ENCODE peak calls at places on chromosomes 3 and 15, in nine cellular contexts. X, V, F, O, H, W, J, D and Z are unnamed samples.

GRCh38 chr3:17810759-17811158 is 68.3 kb upstream of the TBC1D5 start:
- DNase-seq in X (no peak), V (no peak), F (no peak), O (no peak), H (no peak), W (peak), J (no peak), D (peak), Z (no peak)

GRCh38 chr3:4476507-4476906 is 9.4 kb upstream of the SUMF1 start:
- DNase-seq in X (no peak), V (no peak), F (no peak), O (no peak), H (no peak), W (no peak), J (no peak), D (no peak), Z (no peak)

GRCh38 chr15:47718474-47719440 is 1.5 kb downstream of the SEMA6D start:
- DNase-seq in X (peak), V (no peak), F (peak), O (peak), H (peak), W (peak), J (peak), D (peak), Z (peak)

GRCh38 chr3:3110299-3110630 is at the start of gene IL5RA:
- DNase-seq in X (no peak), V (no peak), F (no peak), O (no peak), H (no peak), W (peak), J (no peak), D (no peak), Z (no peak)

GRCh38 chr3:36543276-36543997 is 163.1 kb downstream of the STAC start:
- DNase-seq in X (no peak), V (no peak), F (no peak), O (no peak), H (no peak), W (no peak), J (no peak), D (no peak), Z (no peak)

GRCh38 chr3:76570436-76571057 is 469.4 kb upstream of the ROBO2 start:
- DNase-seq in X (no peak), V (no peak), F (no peak), O (no peak), H (no peak), W (peak), J (no peak), D (no peak), Z (peak)

GRCh38 chr3:180913582-180914404 is 1.3 kb downstream of the FXR1 start:
- DNase-seq in X (no peak), V (no peak), F (no peak), O (no peak), H (no peak), W (peak), J (no peak), D (peak), Z (no peak)

GRCh38 chr3:11803977-11804903 is 42.4 kb downstream of the TAMM41 start:
- DNase-seq in X (no peak), V (peak), F (peak), O (peak), H (peak), W (peak), J (peak), D (peak), Z (peak)

GRCh38 chr15:59371458-59372351 is 966 bp downstream of the MYO1E start:
- DNase-seq in X (peak), V (peak), F (no peak), O (peak), H (peak), W (peak), J (no peak), D (peak), Z (peak)

GRCh38 chr3:43748179-43748578 is 57.4 kb downstream of the ABHD5 start:
- DNase-seq in X (no peak), V (no peak), F (peak), O (no peak), H (no peak), W (no peak), J (no peak), D (no peak), Z (peak)

GRCh38 chr15:83844742-83845141 is 190.8 kb downstream of the ADAMTSL3 start:
- DNase-seq in X (no peak), V (no peak), F (no peak), O (peak), H (no peak), W (no peak), J (no peak), D (peak), Z (peak)

GRCh38 chr3:133854971-133855370 is 40.7 kb downstream of the RAB6B start:
- DNase-seq in X (peak), V (no peak), F (no peak), O (no peak), H (no peak), W (peak), J (no peak), D (no peak), Z (no peak)

DNA sequence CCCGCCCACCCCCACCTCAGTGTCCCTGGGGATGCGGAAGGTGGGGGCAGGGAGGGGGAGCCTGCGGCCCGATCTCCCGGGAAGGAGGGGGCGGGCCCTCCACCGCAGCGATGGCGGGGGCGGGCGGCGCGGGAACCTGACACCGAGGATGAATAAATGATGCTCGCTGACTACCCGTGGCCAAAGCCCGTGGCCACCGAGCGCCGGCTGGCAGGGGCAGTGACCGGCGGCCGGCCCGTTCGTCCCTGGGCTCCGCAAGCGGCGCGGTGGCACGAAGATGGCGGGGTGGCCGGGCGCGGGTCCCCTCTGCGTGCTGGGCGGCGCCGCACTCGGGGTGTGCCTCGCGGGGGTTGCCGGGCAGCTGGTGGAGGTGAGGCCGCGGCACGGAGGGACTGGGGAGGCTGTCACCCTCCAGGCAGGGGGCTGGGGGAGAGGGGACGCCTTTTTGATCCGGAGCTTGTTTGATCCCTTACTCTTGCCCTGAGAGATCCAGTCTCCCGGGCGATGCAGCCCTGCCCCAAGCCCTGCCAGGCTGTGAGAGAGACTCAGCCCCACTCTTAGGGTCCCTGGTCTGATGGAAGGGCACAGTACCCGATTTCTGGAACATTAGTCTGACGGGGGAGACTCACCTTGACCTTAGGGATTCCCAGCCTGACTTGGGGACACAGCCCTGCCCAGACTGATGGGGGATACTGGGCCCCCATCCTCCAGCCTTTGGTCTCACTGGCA is at the start of gene TMIE:
- DNase-seq in X (no peak), V (no peak), F (no peak), O (no peak), H (peak), W (peak), J (no peak), D (no peak), Z (no peak)
- H3K27ac ChIP-seq in X (no peak), V (peak), F (no peak), O (no peak), H (peak), W (no peak), J (no peak), D (no peak), Z (no peak)

GRCh38 chr3:129604942-129605592 is 1.4 kb downstream of the PLXND1 start:
- DNase-seq in X (peak), V (no peak), F (no peak), O (no peak), H (no peak), W (peak), J (no peak), D (no peak), Z (no peak)
- TF ChIP-seq CTCF in X (no peak), V (no peak), F (peak), O (no peak), H (no peak), W (no peak), J (no peak), D (no peak), Z (no peak)

GRCh38 chr3:157436583-157437300 is at the start of gene PTX3:
- DNase-seq in X (peak), V (no peak), F (peak), O (peak), H (no peak), W (peak), J (peak), D (peak), Z (peak)
- H3K27ac ChIP-seq in X (no peak), V (peak), F (peak), O (peak), H (no peak), W (no peak), J (no peak), D (no peak), Z (peak)

GRCh38 chr3:14125193-14126016 is 553 bp downstream of the TMEM43 start:
- DNase-seq in X (peak), V (peak), F (peak), O (peak), H (no peak), W (peak), J (peak), D (peak), Z (peak)
- TF ChIP-seq CTCF in X (peak), V (no peak), F (peak), O (no peak), H (no peak), W (no peak), J (peak), D (peak), Z (no peak)

DNA sequence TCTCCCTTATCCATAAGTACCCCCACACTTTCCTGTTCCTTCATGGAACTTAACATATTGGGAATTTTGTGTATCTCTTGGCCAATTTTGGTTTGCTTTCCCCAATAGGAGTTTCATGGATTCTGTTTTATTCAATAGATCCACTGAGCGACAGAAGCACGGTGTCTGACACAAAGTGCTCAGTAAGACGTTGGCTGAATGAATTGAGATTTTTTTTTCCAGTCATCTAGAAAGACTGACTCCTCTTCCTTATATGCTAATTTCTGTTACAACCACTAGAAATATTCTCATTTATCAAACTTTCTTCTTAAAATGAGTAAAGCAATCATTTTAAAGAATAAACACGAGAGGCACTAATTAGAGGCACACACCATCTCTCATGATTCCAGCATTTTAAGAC is 48.1 kb downstream of the UBP1 start:
- DNase-seq in X (no peak), V (no peak), F (no peak), O (no peak), H (no peak), W (no peak), J (no peak), D (no peak), Z (no peak)
- H3K27ac ChIP-seq in X (no peak), V (peak), F (peak), O (no peak), H (no peak), W (no peak), J (no peak), D (peak), Z (no peak)

GRCh38 chr15:64629063-64629462 is 146.3 kb downstream of the RBPMS2 start:
- DNase-seq in X (no peak), V (no peak), F (no peak), O (no peak), H (no peak), W (no peak), J (no peak), D (no peak), Z (no peak)

GRCh38 chr15:64634576-64635485 is 140.6 kb downstream of the RBPMS2 start:
- DNase-seq in X (no peak), V (no peak), F (peak), O (no peak), H (no peak), W (peak), J (peak), D (no peak), Z (no peak)

GRCh38 chr15:64633332-64633731 is 142.1 kb downstream of the RBPMS2 start:
- DNase-seq in X (no peak), V (no peak), F (no peak), O (no peak), H (no peak), W (no peak), J (no peak), D (no peak), Z (no peak)

GRCh38 chr15:64634020-64634419 is 141.4 kb downstream of the RBPMS2 start:
- DNase-seq in X (no peak), V (no peak), F (peak), O (no peak), H (no peak), W (peak), J (no peak), D (no peak), Z (no peak)

DNA sequence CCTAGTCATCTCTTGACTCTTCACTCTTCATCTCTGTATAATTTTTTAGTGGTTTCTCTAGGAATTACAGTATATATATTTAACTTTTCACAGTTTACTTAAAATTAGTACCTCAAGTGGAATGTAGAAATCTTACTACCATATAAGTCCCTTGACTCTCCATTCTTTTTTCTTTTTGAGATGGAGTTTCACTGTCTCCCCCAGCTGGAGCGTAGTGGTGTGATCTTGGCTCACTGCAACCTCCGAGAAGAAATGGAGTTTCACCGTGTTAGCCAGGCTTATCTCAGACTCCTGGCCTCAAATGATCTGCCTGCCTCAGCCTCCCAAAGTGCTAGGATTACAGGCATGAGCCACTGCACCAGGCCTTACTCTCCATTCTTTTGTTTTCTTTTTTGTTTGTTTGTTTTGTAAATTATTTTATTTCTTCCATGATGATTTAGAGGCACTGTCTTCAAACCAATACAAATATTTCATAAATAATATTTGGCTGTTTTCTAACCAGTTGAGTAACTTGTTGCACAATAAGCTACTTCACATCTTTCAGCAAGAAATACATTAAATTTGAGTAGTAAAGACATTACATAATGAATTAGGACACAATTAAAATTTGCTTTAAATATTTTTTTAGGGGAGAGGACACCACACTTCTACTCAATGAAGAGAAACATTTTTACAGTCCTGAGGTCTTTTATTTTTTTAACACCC is 144.8 kb downstream of the RBPMS2 start:
- DNase-seq in X (no peak), V (no peak), F (no peak), O (no peak), H (no peak), W (peak), J (no peak), D (no peak), Z (no peak)
- TF ChIP-seq CTCF in X (no peak), V (no peak), F (no peak), O (no peak), H (no peak), W (peak), J (no peak), D (no peak), Z (no peak)

GRCh38 chr3:58352624-58353023 is 19.9 kb downstream of the PXK start:
- DNase-seq in X (no peak), V (no peak), F (no peak), O (no peak), H (no peak), W (no peak), J (no peak), D (no peak), Z (no peak)
- H3K27ac ChIP-seq in X (no peak), V (no peak), F (no peak), O (no peak), H (no peak), W (no peak), J (no peak), D (no peak), Z (no peak)

GRCh38 chr3:152421162-152421561 is 152.4 kb downstream of the MBNL1 start:
- DNase-seq in X (no peak), V (no peak), F (no peak), O (no peak), H (no peak), W (no peak), J (no peak), D (no peak), Z (no peak)

GRCh38 chr3:152419748-152420147 is 151.0 kb downstream of the MBNL1 start:
- DNase-seq in X (no peak), V (no peak), F (no peak), O (no peak), H (no peak), W (no peak), J (no peak), D (no peak), Z (no peak)

GRCh38 chr3:152413244-152413643 is 144.5 kb downstream of the MBNL1 start:
- DNase-seq in X (no peak), V (no peak), F (peak), O (no peak), H (no peak), W (no peak), J (no peak), D (no peak), Z (no peak)

DNA sequence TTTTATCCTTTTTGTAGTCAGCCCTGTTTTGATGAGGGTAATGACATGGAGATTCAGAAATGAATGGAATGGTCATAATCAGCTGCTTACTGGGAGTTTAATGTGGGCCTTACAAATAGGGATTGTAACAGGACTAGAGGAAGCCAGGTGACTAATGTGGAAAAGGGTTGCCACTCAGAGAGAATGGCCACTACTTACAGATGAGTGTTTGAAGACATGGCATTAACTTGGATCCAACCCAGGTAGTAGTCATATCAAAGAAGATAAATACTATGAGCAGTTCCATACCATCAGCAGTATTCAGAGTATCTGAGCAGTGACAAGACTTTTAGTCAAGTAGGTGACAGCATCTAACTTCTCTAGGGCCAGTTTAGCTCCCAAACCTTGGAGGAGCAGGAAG is 148.5 kb downstream of the MBNL1 start:
- DNase-seq in X (no peak), V (no peak), F (no peak), O (no peak), H (no peak), W (no peak), J (no peak), D (peak), Z (no peak)
- TF ChIP-seq CTCF in X (no peak), V (no peak), F (no peak), O (no peak), H (no peak), W (no peak), J (no peak), D (no peak), Z (no peak)